ENCODE peak calls at places on chromosome 1, in six cellular contexts. L is psoas muscle, V is ACHN, C is AG04450, T is NCI-H2029, B is astrocyte of the spinal cord. Z is an unnamed sample.

GRCh38 chr1:161260939-161261858 is 2.7 kb downstream of the PCP4L1 start:
- DNase-seq in L (no peak), V (peak; percentile 42), C (no peak), T (no peak), B (no peak), Z (no peak)

GRCh38 chr1:152313319-152313801 is 11.7 kb downstream of the FLG start:
- DNase-seq in L (no peak), V (no peak), C (no peak), T (no peak), B (no peak), Z (no peak)

GRCh38 chr1:145952903-145953302 is 4.9 kb downstream of the LIX1L start:
- DNase-seq in L (no peak), V (no peak), C (no peak), T (no peak), B (no peak), Z (no peak)

GRCh38 chr1:160093624-160094290 is 4.7 kb downstream of the IGSF8 start:
- DNase-seq in L (no peak), V (no peak), C (no peak), T (no peak), B (no peak), Z (no peak)

GRCh38 chr1:161139765-161140164 is 7.3 kb upstream of the DEDD start:
- DNase-seq in L (no peak), V (peak; percentile 60), C (no peak), T (no peak), B (peak; percentile 53), Z (no peak)

GRCh38 chr1:11786168-11786567 is 19.6 kb downstream of the MTHFR start:
- DNase-seq in L (no peak), V (no peak), C (no peak), T (no peak), B (no peak), Z (no peak)

GRCh38 chr1:33867684-33868083 is 3.8 kb downstream of the HMGB4 start:
- DNase-seq in L (no peak), V (no peak), C (no peak), T (no peak), B (no peak), Z (no peak)

GRCh38 chr1:3429766-3430165 is 24.7 kb upstream of the ARHGEF16 start:
- DNase-seq in L (no peak), V (no peak), C (no peak), T (no peak), B (no peak), Z (no peak)

GRCh38 chr1:116126281-116126680 is 15.1 kb downstream of the MAB21L3 start:
- DNase-seq in L (no peak), V (no peak), C (no peak), T (no peak), B (no peak), Z (no peak)

GRCh38 chr1:214513394-214513793 is 38.0 kb downstream of the PTPN14 start:
- DNase-seq in L (no peak), V (no peak), C (no peak), T (no peak), B (no peak), Z (no peak)

GRCh38 chr1:159009287-159009686 is 420 bp upstream of the IFI16 start:
- DNase-seq in L (no peak), V (no peak), C (no peak), T (no peak), B (no peak), Z (no peak)

GRCh38 chr1:173392895-173393654 is 84.1 kb upstream of the PRDX6 start:
- DNase-seq in L (no peak), V (peak; percentile 62), C (peak; percentile 39), T (no peak), B (peak; percentile 85), Z (no peak)

GRCh38 chr1:66464802-66465201 is 69.2 kb upstream of the SGIP1 start:
- DNase-seq in L (no peak), V (peak; percentile 5), C (peak; percentile 92), T (no peak), B (peak; percentile 93), Z (no peak)

GRCh38 chr1:211135342-211135950 is 1.5 kb upstream of the KCNH1 start:
- DNase-seq in L (no peak), V (peak; percentile 83), C (peak; percentile 32), T (peak; percentile 17), B (peak; percentile 75), Z (no peak)

GRCh38 chr1:35834218-35834617 is 26.4 kb downstream of the AGO4 start:
- DNase-seq in L (no peak), V (no peak), C (no peak), T (no peak), B (no peak), Z (no peak)

GRCh38 chr1:112808861-112809684 is 93.9 kb upstream of the PPM1J start:
- DNase-seq in L (peak; percentile 74), V (peak; percentile 64), C (peak; percentile 18), T (peak; percentile 45), B (peak; percentile 66), Z (peak; percentile 26)

GRCh38 chr1:82517586-82517985 is 716.9 kb downstream of the ADGRL2 start:
- DNase-seq in L (peak; percentile 14), V (no peak), C (no peak), T (no peak), B (peak; percentile 29), Z (no peak)

Z was measured in substantia nigra.